ENCODE peak calls at places on chromosome 20, in nine cellular contexts. I, T, O, S, R, Q, N, X and D are unnamed samples.

GRCh38 chr20:48411906-48412305 is 415.9 kb downstream of the PREX1 start:
- DNase-seq in Q (no peak), O (no peak), X (no peak), R (no peak), S (no peak), N (no peak), I (no peak), T (no peak), D (no peak)

GRCh38 chr20:49501917-49502316 is 19.4 kb upstream of the KCNB1 start:
- DNase-seq in I (no peak), S (no peak), Q (peak), O (no peak), N (no peak), X (no peak), T (no peak), R (no peak), D (peak)

GRCh38 chr20:63094767-63095499 is 88.2 kb upstream of the BHLHE23 start:
- DNase-seq in Q (no peak), T (no peak), X (no peak), R (no peak), O (no peak), N (no peak), I (no peak), S (no peak), D (no peak)

GRCh38 chr20:63588641-63589041 is 14.6 kb upstream of the HELZ2 start:
- DNase-seq in S (no peak), Q (no peak), O (no peak), R (no peak), T (no peak), I (no peak), X (no peak), N (no peak), D (no peak)

GRCh38 chr20:10786678-10787077 is 112.9 kb upstream of the JAG1 start:
- DNase-seq in N (no peak), S (no peak), O (no peak), Q (no peak), R (no peak), T (no peak), X (no peak), I (no peak), D (no peak)

GRCh38 chr20:50144362-50144761 is 9.2 kb downstream of the PEDS1 start:
- DNase-seq in O (peak), R (peak), I (no peak), S (no peak), X (no peak), Q (peak), T (no peak), N (no peak), D (no peak)

GRCh38 chr20:32040142-32040953 is 11.7 kb upstream of the HCK start:
- DNase-seq in Q (no peak), I (no peak), O (no peak), R (no peak), S (no peak), T (peak), N (no peak), X (peak), D (no peak)

GRCh38 chr20:4069741-4070140 is 54.4 kb upstream of the RNF24 start:
- DNase-seq in X (no peak), N (no peak), R (no peak), S (no peak), O (no peak), T (no peak), I (no peak), Q (no peak), D (no peak)

GRCh38 chr20:33672426-33673114 is 1.7 kb downstream of the NECAB3 start:
- DNase-seq in R (no peak), I (no peak), N (no peak), T (peak), X (no peak), S (no peak), Q (no peak), O (no peak), D (no peak)